ENCODE peak calls at places on chromosome 5, in ten cellular contexts. One of them, this sample, is unnamed.

GRCh38 chr5:170631471-170632195 is 127.8 kb downstream of the KCNIP1 start:
- DNase-seq in uterus: no peak
- DNase-seq in WTC11: peak
- DNase-seq in nephron progenitor cell: peak
- DNase-seq in AG09309: no peak
- DNase-seq in A673: no peak
- DNase-seq in mucosa of descending colon: no peak
- DNase-seq in brain microvascular endothelial cell: no peak
- DNase-seq in fibroblast of mammary gland: no peak
- DNase-seq in bronchial epithelial cell: no peak
- DNase-seq in this sample: no peak

GRCh38 chr5:25119654-25120053 is 474.9 kb upstream of the CDH10 start:
- DNase-seq in uterus: no peak
- DNase-seq in WTC11: no peak
- DNase-seq in nephron progenitor cell: no peak
- DNase-seq in AG09309: no peak
- DNase-seq in A673: peak
- DNase-seq in mucosa of descending colon: no peak
- DNase-seq in brain microvascular endothelial cell: no peak
- DNase-seq in fibroblast of mammary gland: peak
- DNase-seq in bronchial epithelial cell: peak
- DNase-seq in this sample: no peak

GRCh38 chr5:149310947-149311675 is 34.2 kb upstream of the GRPEL2 start:
- DNase-seq in uterus: no peak
- DNase-seq in WTC11: no peak
- DNase-seq in nephron progenitor cell: peak
- DNase-seq in AG09309: no peak
- DNase-seq in A673: peak
- DNase-seq in mucosa of descending colon: no peak
- DNase-seq in brain microvascular endothelial cell: peak
- DNase-seq in fibroblast of mammary gland: peak
- DNase-seq in bronchial epithelial cell: peak
- DNase-seq in this sample: no peak

GRCh38 chr5:137761020-137761516 is 6.9 kb upstream of the HNRNPA0 start:
- DNase-seq in uterus: no peak
- DNase-seq in WTC11: no peak
- DNase-seq in nephron progenitor cell: no peak
- DNase-seq in AG09309: no peak
- DNase-seq in A673: no peak
- DNase-seq in mucosa of descending colon: no peak
- DNase-seq in brain microvascular endothelial cell: no peak
- DNase-seq in fibroblast of mammary gland: no peak
- DNase-seq in bronchial epithelial cell: no peak
- DNase-seq in this sample: no peak

GRCh38 chr5:138339464-138339863 is 1.4 kb downstream of the FAM53C start:
- DNase-seq in uterus: no peak
- DNase-seq in WTC11: no peak
- DNase-seq in nephron progenitor cell: no peak
- DNase-seq in AG09309: no peak
- DNase-seq in A673: no peak
- DNase-seq in mucosa of descending colon: no peak
- DNase-seq in brain microvascular endothelial cell: no peak
- DNase-seq in fibroblast of mammary gland: no peak
- DNase-seq in bronchial epithelial cell: no peak
- DNase-seq in this sample: no peak

GRCh38 chr5:95778713-95779426 is 43.7 kb downstream of the GLRX start:
- DNase-seq in uterus: no peak
- DNase-seq in WTC11: no peak
- DNase-seq in nephron progenitor cell: no peak
- DNase-seq in AG09309: no peak
- DNase-seq in A673: no peak
- DNase-seq in mucosa of descending colon: no peak
- DNase-seq in brain microvascular endothelial cell: no peak
- DNase-seq in fibroblast of mammary gland: no peak
- DNase-seq in bronchial epithelial cell: no peak
- DNase-seq in this sample: no peak

GRCh38 chr5:97854871-97855762 is 672.1 kb upstream of the RIOK2 start:
- DNase-seq in uterus: no peak
- DNase-seq in WTC11: peak
- DNase-seq in nephron progenitor cell: no peak
- DNase-seq in AG09309: no peak
- DNase-seq in A673: peak
- DNase-seq in mucosa of descending colon: no peak
- DNase-seq in brain microvascular endothelial cell: peak
- DNase-seq in fibroblast of mammary gland: peak
- DNase-seq in bronchial epithelial cell: no peak
- DNase-seq in this sample: no peak

GRCh38 chr5:159850192-159850573 is 66.1 kb upstream of the ADRA1B start:
- DNase-seq in uterus: peak
- DNase-seq in WTC11: no peak
- DNase-seq in nephron progenitor cell: peak
- DNase-seq in AG09309: peak
- DNase-seq in A673: no peak
- DNase-seq in mucosa of descending colon: no peak
- DNase-seq in brain microvascular endothelial cell: peak
- DNase-seq in fibroblast of mammary gland: peak
- DNase-seq in bronchial epithelial cell: peak
- DNase-seq in this sample: no peak

GRCh38 chr5:133962801-133963476 is 5.5 kb downstream of the C5orf15 start:
- DNase-seq in uterus: no peak
- DNase-seq in WTC11: no peak
- DNase-seq in nephron progenitor cell: no peak
- DNase-seq in AG09309: no peak
- DNase-seq in A673: no peak
- DNase-seq in mucosa of descending colon: no peak
- DNase-seq in brain microvascular endothelial cell: no peak
- DNase-seq in fibroblast of mammary gland: peak
- DNase-seq in bronchial epithelial cell: no peak
- DNase-seq in this sample: no peak

GRCh38 chr5:56676091-56676768 is 139.1 kb upstream of the MAP3K1 start:
- DNase-seq in uterus: no peak
- DNase-seq in WTC11: no peak
- DNase-seq in nephron progenitor cell: no peak
- DNase-seq in AG09309: no peak
- DNase-seq in A673: no peak
- DNase-seq in mucosa of descending colon: no peak
- DNase-seq in brain microvascular endothelial cell: no peak
- DNase-seq in fibroblast of mammary gland: no peak
- DNase-seq in bronchial epithelial cell: peak
- DNase-seq in this sample: no peak

GRCh38 chr5:159765034-159765433 is 151.2 kb upstream of the ADRA1B start:
- DNase-seq in uterus: no peak
- DNase-seq in WTC11: no peak
- DNase-seq in nephron progenitor cell: no peak
- DNase-seq in AG09309: no peak
- DNase-seq in A673: no peak
- DNase-seq in mucosa of descending colon: no peak
- DNase-seq in brain microvascular endothelial cell: no peak
- DNase-seq in fibroblast of mammary gland: no peak
- DNase-seq in bronchial epithelial cell: no peak
- DNase-seq in this sample: no peak

GRCh38 chr5:164959761-164960160 is 1454.3 kb downstream of the MAT2B start:
- DNase-seq in uterus: no peak
- DNase-seq in WTC11: no peak
- DNase-seq in nephron progenitor cell: no peak
- DNase-seq in AG09309: no peak
- DNase-seq in A673: no peak
- DNase-seq in mucosa of descending colon: no peak
- DNase-seq in brain microvascular endothelial cell: no peak
- DNase-seq in fibroblast of mammary gland: no peak
- DNase-seq in bronchial epithelial cell: no peak
- DNase-seq in this sample: no peak

GRCh38 chr5:164962302-164962961 is 1457.0 kb downstream of the MAT2B start:
- DNase-seq in uterus: no peak
- DNase-seq in WTC11: no peak
- DNase-seq in nephron progenitor cell: no peak
- DNase-seq in AG09309: no peak
- DNase-seq in A673: no peak
- DNase-seq in mucosa of descending colon: no peak
- DNase-seq in brain microvascular endothelial cell: no peak
- DNase-seq in fibroblast of mammary gland: no peak
- DNase-seq in bronchial epithelial cell: no peak
- DNase-seq in this sample: no peak

GRCh38 chr5:164958688-164959087 is 1453.3 kb downstream of the MAT2B start:
- DNase-seq in uterus: no peak
- DNase-seq in WTC11: no peak
- DNase-seq in nephron progenitor cell: no peak
- DNase-seq in AG09309: no peak
- DNase-seq in A673: peak
- DNase-seq in mucosa of descending colon: no peak
- DNase-seq in brain microvascular endothelial cell: no peak
- DNase-seq in fibroblast of mammary gland: peak
- DNase-seq in bronchial epithelial cell: no peak
- DNase-seq in this sample: no peak
- TF ChIP-seq CTCF in uterus: no peak
- TF ChIP-seq CTCF in WTC11: no peak
- TF ChIP-seq CTCF in nephron progenitor cell: peak
- TF ChIP-seq CTCF in AG09309: no peak
- TF ChIP-seq CTCF in A673: peak
- TF ChIP-seq CTCF in mucosa of descending colon: no peak
- TF ChIP-seq CTCF in brain microvascular endothelial cell: no peak
- TF ChIP-seq CTCF in fibroblast of mammary gland: no peak
- TF ChIP-seq CTCF in bronchial epithelial cell: no peak
- TF ChIP-seq CTCF in this sample: no peak

GRCh38 chr5:76544268-76544926 is 78.8 kb downstream of the F2RL2 start:
- DNase-seq in uterus: no peak
- DNase-seq in WTC11: peak
- DNase-seq in nephron progenitor cell: peak
- DNase-seq in AG09309: no peak
- DNase-seq in A673: peak
- DNase-seq in mucosa of descending colon: peak
- DNase-seq in brain microvascular endothelial cell: peak
- DNase-seq in fibroblast of mammary gland: peak
- DNase-seq in bronchial epithelial cell: peak
- DNase-seq in this sample: no peak
- TF ChIP-seq CTCF in uterus: no peak
- TF ChIP-seq CTCF in WTC11: peak
- TF ChIP-seq CTCF in nephron progenitor cell: peak
- TF ChIP-seq CTCF in AG09309: peak
- TF ChIP-seq CTCF in A673: peak
- TF ChIP-seq CTCF in mucosa of descending colon: peak
- TF ChIP-seq CTCF in brain microvascular endothelial cell: peak
- TF ChIP-seq CTCF in fibroblast of mammary gland: peak
- TF ChIP-seq CTCF in bronchial epithelial cell: peak
- TF ChIP-seq CTCF in this sample: no peak

GRCh38 chr5:7856855-7857254 is 5.9 kb upstream of the CFAP90 start:
- DNase-seq in uterus: no peak
- DNase-seq in WTC11: peak
- DNase-seq in nephron progenitor cell: peak
- DNase-seq in AG09309: no peak
- DNase-seq in A673: peak
- DNase-seq in mucosa of descending colon: no peak
- DNase-seq in brain microvascular endothelial cell: no peak
- DNase-seq in fibroblast of mammary gland: peak
- DNase-seq in bronchial epithelial cell: peak
- DNase-seq in this sample: no peak
- TF ChIP-seq CTCF in uterus: peak
- TF ChIP-seq CTCF in WTC11: peak
- TF ChIP-seq CTCF in nephron progenitor cell: peak
- TF ChIP-seq CTCF in AG09309: peak
- TF ChIP-seq CTCF in A673: peak
- TF ChIP-seq CTCF in mucosa of descending colon: peak
- TF ChIP-seq CTCF in brain microvascular endothelial cell: peak
- TF ChIP-seq CTCF in fibroblast of mammary gland: peak
- TF ChIP-seq CTCF in bronchial epithelial cell: peak
- TF ChIP-seq CTCF in this sample: no peak

GRCh38 chr5:111401906-111402305 is 110.4 kb downstream of the STARD4 start:
- DNase-seq in uterus: no peak
- DNase-seq in WTC11: no peak
- DNase-seq in nephron progenitor cell: no peak
- DNase-seq in AG09309: no peak
- DNase-seq in A673: no peak
- DNase-seq in mucosa of descending colon: no peak
- DNase-seq in brain microvascular endothelial cell: no peak
- DNase-seq in fibroblast of mammary gland: no peak
- DNase-seq in bronchial epithelial cell: no peak
- DNase-seq in this sample: no peak
- TF ChIP-seq CTCF in uterus: no peak
- TF ChIP-seq CTCF in WTC11: no peak
- TF ChIP-seq CTCF in nephron progenitor cell: no peak
- TF ChIP-seq CTCF in AG09309: peak
- TF ChIP-seq CTCF in A673: peak
- TF ChIP-seq CTCF in mucosa of descending colon: no peak
- TF ChIP-seq CTCF in brain microvascular endothelial cell: peak
- TF ChIP-seq CTCF in fibroblast of mammary gland: peak
- TF ChIP-seq CTCF in bronchial epithelial cell: peak
- TF ChIP-seq CTCF in this sample: no peak